ENCODE peak calls at places on chromosome 12, in eight cellular contexts. D is neuronal stem cell; H is lung; G is kidney epithelial cell; V is T-cell; P is endothelial cell; B is GM06990; A is activated CD4-positive, alpha-beta T cell treated with anti-CD3 and anti-CD28 coated beads for 24 hours. W is an unnamed sample.

GRCh38 chr12:102462803-102463499 is 17.4 kb downstream of the IGF1 start:
- DNase-seq in D (no peak), H (no peak), G (no peak), V (no peak), P (no peak), B (no peak), A (no peak), W (no peak)

GRCh38 chr12:65881965-65882413 is 57.7 kb downstream of the HMGA2 start:
- DNase-seq in D (no peak), H (peak; percentile 48), G (no peak), V (no peak), P (peak; percentile 47), B (no peak), A (no peak), W (peak; percentile 70)

GRCh38 chr12:79618848-79619404 is 71.8 kb downstream of the PAWR start:
- DNase-seq in D (no peak), H (no peak), G (peak; percentile 56), V (no peak), P (no peak), B (no peak), A (no peak), W (peak; percentile 80)

GRCh38 chr12:42946776-42947435 is 357.4 kb upstream of the PRICKLE1 start:
- DNase-seq in D (no peak), H (no peak), G (no peak), V (no peak), P (no peak), B (no peak), A (no peak), W (no peak)

GRCh38 chr12:74903522-74903921 is 306.1 kb downstream of the KCNC2 start:
- DNase-seq in D (peak; percentile 8), H (no peak), G (peak; percentile 18), V (no peak), P (no peak), B (no peak), A (no peak), W (peak; percentile 5)

GRCh38 chr12:123492290-123492689 is 34.4 kb downstream of the SNRNP35 start:
- DNase-seq in D (no peak), H (no peak), G (no peak), V (no peak), P (no peak), B (no peak), A (no peak), W (no peak)

GRCh38 chr12:92871121-92871520 is 58.0 kb downstream of the EEA1 start:
- DNase-seq in D (no peak), H (no peak), G (no peak), V (no peak), P (no peak), B (no peak), A (no peak), W (no peak)

GRCh38 chr12:103470664-103471063 is 25.1 kb downstream of the C12orf42 start:
- DNase-seq in D (no peak), H (no peak), G (no peak), V (no peak), P (no peak), B (no peak), A (no peak), W (no peak)

GRCh38 chr12:89777685-89778379 is 69.2 kb upstream of the ATP2B1 start:
- DNase-seq in D (no peak), H (no peak), G (no peak), V (no peak), P (no peak), B (no peak), A (no peak), W (no peak)

GRCh38 chr12:7068240-7068993 is 7.9 kb downstream of the C1S start:
- DNase-seq in D (no peak), H (no peak), G (no peak), V (no peak), P (no peak), B (no peak), A (no peak), W (peak; percentile 63)

GRCh38 chr12:74689071-74689655 is 151.5 kb downstream of the ATXN7L3B start:
- DNase-seq in D (peak; percentile 4), H (no peak), G (peak; percentile 26), V (no peak), P (no peak), B (peak; percentile 7), A (no peak), W (peak; percentile 65)

GRCh38 chr12:50825372-50825838 is 17.3 kb upstream of the TMPRSS12 start:
- DNase-seq in D (peak; percentile 24), H (no peak), G (peak; percentile 28), V (no peak), P (no peak), B (peak; percentile 12), A (no peak), W (peak; percentile 76)

GRCh38 chr12:115468087-115468510 is 784.1 kb upstream of the TBX3 start:
- DNase-seq in D (no peak), H (no peak), G (no peak), V (no peak), P (no peak), B (no peak), A (no peak), W (no peak)

GRCh38 chr12:27552886-27553560 is 29.0 kb downstream of the PPFIBP1 start:
- DNase-seq in D (no peak), H (no peak), G (no peak), V (no peak), P (no peak), B (no peak), A (no peak), W (no peak)

GRCh38 chr12:120760349-120761245 is 35.0 kb downstream of the ACADS start:
- DNase-seq in D (no peak), H (no peak), G (no peak), V (peak; percentile 16), P (no peak), B (no peak), A (no peak), W (no peak)

GRCh38 chr12:3199551-3200031 is 122.4 kb downstream of the TSPAN9 start:
- DNase-seq in D (peak; percentile 45), H (no peak), G (no peak), V (no peak), P (peak; percentile 53), B (no peak), A (no peak), W (peak; percentile 76)

GRCh38 chr12:10214131-10214876 is 1.6 kb downstream of the GABARAPL1 start:
- DNase-seq in D (no peak), H (no peak), G (no peak), V (no peak), P (no peak), B (no peak), A (no peak), W (peak; percentile 88)

GRCh38 chr12:62006076-62006732 is 254.0 kb upstream of the USP15 start:
- DNase-seq in D (peak; percentile 32), H (no peak), G (no peak), V (no peak), P (peak; percentile 32), B (no peak), A (no peak), W (peak; percentile 55)

GRCh38 chr12:128365032-128365431 is 98.1 kb downstream of the TMEM132C start:
- DNase-seq in D (no peak), H (no peak), G (no peak), V (no peak), P (no peak), B (no peak), A (no peak), W (no peak)

GRCh38 chr12:104534857-104535248 is 78.1 kb downstream of the CHST11 start:
- DNase-seq in D (no peak), H (no peak), G (no peak), V (no peak), P (no peak), B (no peak), A (no peak), W (no peak)

GRCh38 chr12:114400925-114401324 is 5.0 kb downstream of the TBX5 start:
- DNase-seq in D (peak; percentile 36), H (no peak), G (no peak), V (no peak), P (no peak), B (no peak), A (no peak), W (no peak)

GRCh38 chr12:124500232-124501079 is 67.0 kb downstream of the NCOR2 start:
- DNase-seq in D (peak; percentile 43), H (no peak), G (peak; percentile 79), V (no peak), P (peak; percentile 47), B (no peak), A (no peak), W (peak; percentile 78)

GRCh38 chr12:110266980-110267620 is 13.9 kb upstream of the ATP2A2 start:
- DNase-seq in D (no peak), H (no peak), G (no peak), V (no peak), P (no peak), B (no peak), A (no peak), W (peak; percentile 68)

GRCh38 chr12:7108042-7108927 is 729 bp downstream of the C1RL start:
- DNase-seq in D (peak; percentile 41), H (peak; percentile 85), G (peak; percentile 29), V (peak; percentile 54), P (peak; percentile 57), B (peak; percentile 88), A (peak; percentile 70), W (peak; percentile 86)

W was measured in iris pigment epithelial cell.